ENCODE peak calls at places on chromosomes 2 and 18, in ten cellular contexts. One of them, this sample, is unnamed.

GRCh38 chr2:239811806-239812560 is 213.2 kb downstream of the NDUFA10 start:
- DNase-seq in IMR-90: no peak
- DNase-seq in activated naive CD8-positive, alpha-beta T cell treated with anti-CD3 and anti-CD28 coated beads, Interleukin-2, amount 50 U/mL, for 16 hours: no peak
- DNase-seq in HCEC 1CT: no peak
- DNase-seq in fibroblast of mammary gland: no peak
- DNase-seq in HEK293T: no peak
- DNase-seq in DMS79: no peak
- DNase-seq in NCI-H2081: no peak
- DNase-seq in GM12865: no peak
- DNase-seq in nephron progenitor cell: no peak
- DNase-seq in this sample: no peak

GRCh38 chr2:182618672-182619079 is 97.4 kb upstream of the DNAJC10 start:
- DNase-seq in IMR-90: peak; percentile 67
- DNase-seq in activated naive CD8-positive, alpha-beta T cell treated with anti-CD3 and anti-CD28 coated beads, Interleukin-2, amount 50 U/mL, for 16 hours: no peak
- DNase-seq in HCEC 1CT: peak; percentile 56
- DNase-seq in fibroblast of mammary gland: peak; percentile 48
- DNase-seq in HEK293T: no peak
- DNase-seq in DMS79: no peak
- DNase-seq in NCI-H2081: no peak
- DNase-seq in GM12865: no peak
- DNase-seq in nephron progenitor cell: no peak
- DNase-seq in this sample: no peak

GRCh38 chr2:26590439-26590838 is 50.7 kb downstream of the CIB4 start:
- DNase-seq in IMR-90: no peak
- DNase-seq in activated naive CD8-positive, alpha-beta T cell treated with anti-CD3 and anti-CD28 coated beads, Interleukin-2, amount 50 U/mL, for 16 hours: no peak
- DNase-seq in HCEC 1CT: no peak
- DNase-seq in fibroblast of mammary gland: no peak
- DNase-seq in HEK293T: no peak
- DNase-seq in DMS79: no peak
- DNase-seq in NCI-H2081: no peak
- DNase-seq in GM12865: no peak
- DNase-seq in nephron progenitor cell: no peak
- DNase-seq in this sample: no peak

GRCh38 chr2:37698931-37699481 is 27.6 kb upstream of the CDC42EP3 start:
- DNase-seq in IMR-90: peak; percentile 73
- DNase-seq in activated naive CD8-positive, alpha-beta T cell treated with anti-CD3 and anti-CD28 coated beads, Interleukin-2, amount 50 U/mL, for 16 hours: no peak
- DNase-seq in HCEC 1CT: peak; percentile 64
- DNase-seq in fibroblast of mammary gland: peak; percentile 33
- DNase-seq in HEK293T: no peak
- DNase-seq in DMS79: no peak
- DNase-seq in NCI-H2081: no peak
- DNase-seq in GM12865: no peak
- DNase-seq in nephron progenitor cell: no peak
- DNase-seq in this sample: no peak

GRCh38 chr2:100902833-100903405 is 83.0 kb downstream of the NPAS2 start:
- DNase-seq in IMR-90: peak; percentile 97
- DNase-seq in activated naive CD8-positive, alpha-beta T cell treated with anti-CD3 and anti-CD28 coated beads, Interleukin-2, amount 50 U/mL, for 16 hours: no peak
- DNase-seq in HCEC 1CT: peak; percentile 99
- DNase-seq in fibroblast of mammary gland: peak; percentile 98
- DNase-seq in HEK293T: no peak
- DNase-seq in DMS79: no peak
- DNase-seq in NCI-H2081: no peak
- DNase-seq in GM12865: no peak
- DNase-seq in nephron progenitor cell: no peak
- DNase-seq in this sample: no peak

GRCh38 chr2:69169990-69170389 is 157.0 kb downstream of the ANTXR1 start:
- DNase-seq in IMR-90: no peak
- DNase-seq in activated naive CD8-positive, alpha-beta T cell treated with anti-CD3 and anti-CD28 coated beads, Interleukin-2, amount 50 U/mL, for 16 hours: no peak
- DNase-seq in HCEC 1CT: no peak
- DNase-seq in fibroblast of mammary gland: no peak
- DNase-seq in HEK293T: no peak
- DNase-seq in DMS79: no peak
- DNase-seq in NCI-H2081: no peak
- DNase-seq in GM12865: peak; percentile 41
- DNase-seq in nephron progenitor cell: no peak
- DNase-seq in this sample: no peak

GRCh38 chr2:236618370-236618769 is 48.7 kb downstream of the ACKR3 start:
- DNase-seq in IMR-90: no peak
- DNase-seq in activated naive CD8-positive, alpha-beta T cell treated with anti-CD3 and anti-CD28 coated beads, Interleukin-2, amount 50 U/mL, for 16 hours: no peak
- DNase-seq in HCEC 1CT: no peak
- DNase-seq in fibroblast of mammary gland: no peak
- DNase-seq in HEK293T: no peak
- DNase-seq in DMS79: no peak
- DNase-seq in NCI-H2081: no peak
- DNase-seq in GM12865: peak; percentile 49
- DNase-seq in nephron progenitor cell: no peak
- DNase-seq in this sample: no peak

GRCh38 chr2:230928701-230929380 is 3.8 kb upstream of the GPR55 start:
- DNase-seq in IMR-90: no peak
- DNase-seq in activated naive CD8-positive, alpha-beta T cell treated with anti-CD3 and anti-CD28 coated beads, Interleukin-2, amount 50 U/mL, for 16 hours: no peak
- DNase-seq in HCEC 1CT: no peak
- DNase-seq in fibroblast of mammary gland: no peak
- DNase-seq in HEK293T: no peak
- DNase-seq in DMS79: no peak
- DNase-seq in NCI-H2081: no peak
- DNase-seq in GM12865: no peak
- DNase-seq in nephron progenitor cell: no peak
- DNase-seq in this sample: no peak

GRCh38 chr18:63951302-63951705 is 2.2 kb downstream of the HMSD start:
- DNase-seq in IMR-90: peak; percentile 34
- DNase-seq in activated naive CD8-positive, alpha-beta T cell treated with anti-CD3 and anti-CD28 coated beads, Interleukin-2, amount 50 U/mL, for 16 hours: no peak
- DNase-seq in HCEC 1CT: peak; percentile 67
- DNase-seq in fibroblast of mammary gland: peak; percentile 52
- DNase-seq in HEK293T: no peak
- DNase-seq in DMS79: no peak
- DNase-seq in NCI-H2081: no peak
- DNase-seq in GM12865: peak; percentile 73
- DNase-seq in nephron progenitor cell: no peak
- DNase-seq in this sample: no peak

GRCh38 chr2:143553261-143553660 is 424.0 kb downstream of the ARHGAP15 start:
- DNase-seq in IMR-90: peak; percentile 23
- DNase-seq in activated naive CD8-positive, alpha-beta T cell treated with anti-CD3 and anti-CD28 coated beads, Interleukin-2, amount 50 U/mL, for 16 hours: no peak
- DNase-seq in HCEC 1CT: no peak
- DNase-seq in fibroblast of mammary gland: no peak
- DNase-seq in HEK293T: no peak
- DNase-seq in DMS79: no peak
- DNase-seq in NCI-H2081: no peak
- DNase-seq in GM12865: peak; percentile 18
- DNase-seq in nephron progenitor cell: no peak
- DNase-seq in this sample: no peak

GRCh38 chr2:73718421-73718820 is 18.7 kb downstream of the TPRKB start:
- DNase-seq in IMR-90: no peak
- DNase-seq in activated naive CD8-positive, alpha-beta T cell treated with anti-CD3 and anti-CD28 coated beads, Interleukin-2, amount 50 U/mL, for 16 hours: no peak
- DNase-seq in HCEC 1CT: no peak
- DNase-seq in fibroblast of mammary gland: no peak
- DNase-seq in HEK293T: no peak
- DNase-seq in DMS79: no peak
- DNase-seq in NCI-H2081: no peak
- DNase-seq in GM12865: no peak
- DNase-seq in nephron progenitor cell: no peak
- DNase-seq in this sample: no peak

GRCh38 chr2:143110759-143111428 is 18.3 kb upstream of the ARHGAP15 start:
- DNase-seq in IMR-90: peak; percentile 50
- DNase-seq in activated naive CD8-positive, alpha-beta T cell treated with anti-CD3 and anti-CD28 coated beads, Interleukin-2, amount 50 U/mL, for 16 hours: peak; percentile 18
- DNase-seq in HCEC 1CT: peak; percentile 55
- DNase-seq in fibroblast of mammary gland: peak; percentile 75
- DNase-seq in HEK293T: peak; percentile 53
- DNase-seq in DMS79: no peak
- DNase-seq in NCI-H2081: peak; percentile 70
- DNase-seq in GM12865: peak; percentile 83
- DNase-seq in nephron progenitor cell: peak; percentile 65
- DNase-seq in this sample: peak; percentile 74

GRCh38 chr2:190407662-190408537 is at the start of gene MFSD6:
- DNase-seq in IMR-90: no peak
- DNase-seq in activated naive CD8-positive, alpha-beta T cell treated with anti-CD3 and anti-CD28 coated beads, Interleukin-2, amount 50 U/mL, for 16 hours: peak; percentile 17
- DNase-seq in HCEC 1CT: no peak
- DNase-seq in fibroblast of mammary gland: no peak
- DNase-seq in HEK293T: peak; percentile 50
- DNase-seq in DMS79: peak; percentile 25
- DNase-seq in NCI-H2081: peak; percentile 51
- DNase-seq in GM12865: peak; percentile 71
- DNase-seq in nephron progenitor cell: peak; percentile 71
- DNase-seq in this sample: no peak

GRCh38 chr2:149715005-149715592 is 127.5 kb upstream of the MMADHC start:
- DNase-seq in IMR-90: peak; percentile 55
- DNase-seq in activated naive CD8-positive, alpha-beta T cell treated with anti-CD3 and anti-CD28 coated beads, Interleukin-2, amount 50 U/mL, for 16 hours: no peak
- DNase-seq in HCEC 1CT: peak; percentile 64
- DNase-seq in fibroblast of mammary gland: peak; percentile 67
- DNase-seq in HEK293T: peak; percentile 39
- DNase-seq in DMS79: no peak
- DNase-seq in NCI-H2081: no peak
- DNase-seq in GM12865: peak; percentile 13
- DNase-seq in nephron progenitor cell: no peak
- DNase-seq in this sample: peak; percentile 35

GRCh38 chr18:61742555-61743429 is 150.0 kb downstream of the RNF152 start:
- DNase-seq in IMR-90: no peak
- DNase-seq in activated naive CD8-positive, alpha-beta T cell treated with anti-CD3 and anti-CD28 coated beads, Interleukin-2, amount 50 U/mL, for 16 hours: no peak
- DNase-seq in HCEC 1CT: no peak
- DNase-seq in fibroblast of mammary gland: peak; percentile 26
- DNase-seq in HEK293T: no peak
- DNase-seq in DMS79: no peak
- DNase-seq in NCI-H2081: no peak
- DNase-seq in GM12865: no peak
- DNase-seq in nephron progenitor cell: no peak
- DNase-seq in this sample: no peak

GRCh38 chr2:240599141-240599583 is 12.6 kb downstream of the CAPN10 start:
- DNase-seq in IMR-90: no peak
- DNase-seq in activated naive CD8-positive, alpha-beta T cell treated with anti-CD3 and anti-CD28 coated beads, Interleukin-2, amount 50 U/mL, for 16 hours: no peak
- DNase-seq in HCEC 1CT: no peak
- DNase-seq in fibroblast of mammary gland: no peak
- DNase-seq in HEK293T: no peak
- DNase-seq in DMS79: no peak
- DNase-seq in NCI-H2081: no peak
- DNase-seq in GM12865: no peak
- DNase-seq in nephron progenitor cell: no peak
- DNase-seq in this sample: no peak

GRCh38 chr2:17827306-17827705 is 11.0 kb downstream of the MSGN1 start:
- DNase-seq in IMR-90: no peak
- DNase-seq in activated naive CD8-positive, alpha-beta T cell treated with anti-CD3 and anti-CD28 coated beads, Interleukin-2, amount 50 U/mL, for 16 hours: no peak
- DNase-seq in HCEC 1CT: no peak
- DNase-seq in fibroblast of mammary gland: no peak
- DNase-seq in HEK293T: no peak
- DNase-seq in DMS79: no peak
- DNase-seq in NCI-H2081: no peak
- DNase-seq in GM12865: no peak
- DNase-seq in nephron progenitor cell: no peak
- DNase-seq in this sample: peak; percentile 61

GRCh38 chr18:8348051-8348450 is 261.2 kb upstream of the RAB12 start:
- DNase-seq in IMR-90: no peak
- DNase-seq in activated naive CD8-positive, alpha-beta T cell treated with anti-CD3 and anti-CD28 coated beads, Interleukin-2, amount 50 U/mL, for 16 hours: no peak
- DNase-seq in HCEC 1CT: no peak
- DNase-seq in fibroblast of mammary gland: no peak
- DNase-seq in HEK293T: no peak
- DNase-seq in DMS79: no peak
- DNase-seq in NCI-H2081: peak; percentile 86
- DNase-seq in GM12865: no peak
- DNase-seq in nephron progenitor cell: no peak
- DNase-seq in this sample: no peak

GRCh38 chr2:136185991-136186771 is 68.2 kb upstream of the CXCR4 start:
- DNase-seq in IMR-90: no peak
- DNase-seq in activated naive CD8-positive, alpha-beta T cell treated with anti-CD3 and anti-CD28 coated beads, Interleukin-2, amount 50 U/mL, for 16 hours: no peak
- DNase-seq in HCEC 1CT: no peak
- DNase-seq in fibroblast of mammary gland: peak; percentile 5
- DNase-seq in HEK293T: no peak
- DNase-seq in DMS79: no peak
- DNase-seq in NCI-H2081: no peak
- DNase-seq in GM12865: no peak
- DNase-seq in nephron progenitor cell: no peak
- DNase-seq in this sample: no peak

GRCh38 chr2:66364495-66364992 is 70.4 kb upstream of the MEIS1 start:
- DNase-seq in IMR-90: peak; percentile 53
- DNase-seq in activated naive CD8-positive, alpha-beta T cell treated with anti-CD3 and anti-CD28 coated beads, Interleukin-2, amount 50 U/mL, for 16 hours: no peak
- DNase-seq in HCEC 1CT: peak; percentile 66
- DNase-seq in fibroblast of mammary gland: peak; percentile 95
- DNase-seq in HEK293T: no peak
- DNase-seq in DMS79: no peak
- DNase-seq in NCI-H2081: no peak
- DNase-seq in GM12865: no peak
- DNase-seq in nephron progenitor cell: no peak
- DNase-seq in this sample: no peak

GRCh38 chr2:211159972-211160371 is 603.6 kb downstream of the CPS1 start:
- DNase-seq in IMR-90: no peak
- DNase-seq in activated naive CD8-positive, alpha-beta T cell treated with anti-CD3 and anti-CD28 coated beads, Interleukin-2, amount 50 U/mL, for 16 hours: no peak
- DNase-seq in HCEC 1CT: no peak
- DNase-seq in fibroblast of mammary gland: no peak
- DNase-seq in HEK293T: no peak
- DNase-seq in DMS79: no peak
- DNase-seq in NCI-H2081: no peak
- DNase-seq in GM12865: no peak
- DNase-seq in nephron progenitor cell: no peak
- DNase-seq in this sample: no peak

GRCh38 chr18:35041752-35042379 is 653 bp downstream of the MAPRE2 start:
- DNase-seq in IMR-90: no peak
- DNase-seq in activated naive CD8-positive, alpha-beta T cell treated with anti-CD3 and anti-CD28 coated beads, Interleukin-2, amount 50 U/mL, for 16 hours: peak; percentile 9
- DNase-seq in HCEC 1CT: no peak
- DNase-seq in fibroblast of mammary gland: no peak
- DNase-seq in HEK293T: peak; percentile 52
- DNase-seq in DMS79: no peak
- DNase-seq in NCI-H2081: no peak
- DNase-seq in GM12865: peak; percentile 25
- DNase-seq in nephron progenitor cell: no peak
- DNase-seq in this sample: no peak

This sample was measured in NT2/D1.